ENCODE peak calls at places on chromosomes 16 and 17, in seven cellular contexts. One of them, this sample, is unnamed.

GRCh38 chr17:31418773-31419350 is 27.4 kb downstream of the RAB11FIP4 start:
- DNase-seq in AG08395: no peak
- DNase-seq in GM04503: no peak
- DNase-seq in kidney glomerular epithelial cell: no peak
- DNase-seq in activated CD4-positive, alpha-beta T cell treated with anti-CD3 and anti-CD28 coated beads, Interleukin-2, amount 10 ng/mL, durations not matched to agents 7 days and 5 days: no peak
- DNase-seq in RCC 7860: no peak
- DNase-seq in renal cortical epithelial cell: no peak
- DNase-seq in this sample: no peak

GRCh38 chr17:9821921-9822320 is at the start of gene GSG1L2:
- DNase-seq in RCC 7860: no peak
- DNase-seq in activated CD4-positive, alpha-beta T cell treated with anti-CD3 and anti-CD28 coated beads, Interleukin-2, amount 10 ng/mL, durations not matched to agents 7 days and 5 days: no peak
- DNase-seq in renal cortical epithelial cell: no peak
- DNase-seq in GM04503: no peak
- DNase-seq in AG08395: no peak
- DNase-seq in kidney glomerular epithelial cell: no peak
- DNase-seq in this sample: peak

GRCh38 chr17:8405499-8406016 is 7.9 kb upstream of the RNF222 start:
- DNase-seq in activated CD4-positive, alpha-beta T cell treated with anti-CD3 and anti-CD28 coated beads, Interleukin-2, amount 10 ng/mL, durations not matched to agents 7 days and 5 days: no peak
- DNase-seq in kidney glomerular epithelial cell: no peak
- DNase-seq in GM04503: no peak
- DNase-seq in RCC 7860: no peak
- DNase-seq in AG08395: no peak
- DNase-seq in renal cortical epithelial cell: no peak
- DNase-seq in this sample: no peak

GRCh38 chr17:81576621-81577277 is 24.6 kb upstream of the FAAP100 start:
- DNase-seq in renal cortical epithelial cell: peak
- DNase-seq in activated CD4-positive, alpha-beta T cell treated with anti-CD3 and anti-CD28 coated beads, Interleukin-2, amount 10 ng/mL, durations not matched to agents 7 days and 5 days: no peak
- DNase-seq in GM04503: peak
- DNase-seq in AG08395: peak
- DNase-seq in RCC 7860: peak
- DNase-seq in kidney glomerular epithelial cell: peak
- DNase-seq in this sample: peak

GRCh38 chr17:62782730-62783260 is 25.3 kb downstream of the MARCHF10 start:
- DNase-seq in AG08395: no peak
- DNase-seq in kidney glomerular epithelial cell: no peak
- DNase-seq in renal cortical epithelial cell: no peak
- DNase-seq in activated CD4-positive, alpha-beta T cell treated with anti-CD3 and anti-CD28 coated beads, Interleukin-2, amount 10 ng/mL, durations not matched to agents 7 days and 5 days: no peak
- DNase-seq in GM04503: no peak
- DNase-seq in RCC 7860: no peak
- DNase-seq in this sample: no peak

GRCh38 chr17:37693328-37693727 is 50.1 kb upstream of the DDX52 start:
- DNase-seq in renal cortical epithelial cell: peak
- DNase-seq in RCC 7860: no peak
- DNase-seq in AG08395: no peak
- DNase-seq in GM04503: no peak
- DNase-seq in activated CD4-positive, alpha-beta T cell treated with anti-CD3 and anti-CD28 coated beads, Interleukin-2, amount 10 ng/mL, durations not matched to agents 7 days and 5 days: no peak
- DNase-seq in kidney glomerular epithelial cell: peak
- DNase-seq in this sample: no peak

GRCh38 chr17:74408262-74408661 is 23.6 kb upstream of the GPRC5C start:
- DNase-seq in RCC 7860: no peak
- DNase-seq in kidney glomerular epithelial cell: no peak
- DNase-seq in AG08395: peak
- DNase-seq in GM04503: no peak
- DNase-seq in activated CD4-positive, alpha-beta T cell treated with anti-CD3 and anti-CD28 coated beads, Interleukin-2, amount 10 ng/mL, durations not matched to agents 7 days and 5 days: no peak
- DNase-seq in renal cortical epithelial cell: peak
- DNase-seq in this sample: no peak

GRCh38 chr16:85200471-85201278 is 88.4 kb upstream of the CIBAR2 start:
- DNase-seq in GM04503: no peak
- DNase-seq in RCC 7860: no peak
- DNase-seq in AG08395: no peak
- DNase-seq in activated CD4-positive, alpha-beta T cell treated with anti-CD3 and anti-CD28 coated beads, Interleukin-2, amount 10 ng/mL, durations not matched to agents 7 days and 5 days: no peak
- DNase-seq in kidney glomerular epithelial cell: no peak
- DNase-seq in renal cortical epithelial cell: no peak
- DNase-seq in this sample: no peak

GRCh38 chr17:39755550-39756375 is 18.0 kb downstream of the GRB7 start:
- DNase-seq in renal cortical epithelial cell: no peak
- DNase-seq in RCC 7860: no peak
- DNase-seq in AG08395: no peak
- DNase-seq in activated CD4-positive, alpha-beta T cell treated with anti-CD3 and anti-CD28 coated beads, Interleukin-2, amount 10 ng/mL, durations not matched to agents 7 days and 5 days: peak
- DNase-seq in kidney glomerular epithelial cell: no peak
- DNase-seq in GM04503: no peak
- DNase-seq in this sample: no peak

GRCh38 chr17:30251931-30252330 is 16.4 kb upstream of the SLC6A4 start:
- DNase-seq in GM04503: no peak
- DNase-seq in activated CD4-positive, alpha-beta T cell treated with anti-CD3 and anti-CD28 coated beads, Interleukin-2, amount 10 ng/mL, durations not matched to agents 7 days and 5 days: no peak
- DNase-seq in AG08395: no peak
- DNase-seq in RCC 7860: no peak
- DNase-seq in kidney glomerular epithelial cell: no peak
- DNase-seq in renal cortical epithelial cell: no peak
- DNase-seq in this sample: no peak

GRCh38 chr17:79765708-79766107 is 12.2 kb upstream of the CBX2 start:
- DNase-seq in renal cortical epithelial cell: no peak
- DNase-seq in kidney glomerular epithelial cell: no peak
- DNase-seq in AG08395: no peak
- DNase-seq in activated CD4-positive, alpha-beta T cell treated with anti-CD3 and anti-CD28 coated beads, Interleukin-2, amount 10 ng/mL, durations not matched to agents 7 days and 5 days: no peak
- DNase-seq in RCC 7860: no peak
- DNase-seq in GM04503: no peak
- DNase-seq in this sample: no peak

GRCh38 chr16:85910854-85911247 is 11.9 kb downstream of the IRF8 start:
- DNase-seq in kidney glomerular epithelial cell: no peak
- DNase-seq in renal cortical epithelial cell: no peak
- DNase-seq in AG08395: no peak
- DNase-seq in GM04503: no peak
- DNase-seq in activated CD4-positive, alpha-beta T cell treated with anti-CD3 and anti-CD28 coated beads, Interleukin-2, amount 10 ng/mL, durations not matched to agents 7 days and 5 days: no peak
- DNase-seq in RCC 7860: no peak
- DNase-seq in this sample: no peak

GRCh38 chr16:83785455-83785854 is 22.3 kb upstream of the HSBP1 start:
- DNase-seq in activated CD4-positive, alpha-beta T cell treated with anti-CD3 and anti-CD28 coated beads, Interleukin-2, amount 10 ng/mL, durations not matched to agents 7 days and 5 days: no peak
- DNase-seq in kidney glomerular epithelial cell: no peak
- DNase-seq in renal cortical epithelial cell: peak
- DNase-seq in GM04503: no peak
- DNase-seq in AG08395: no peak
- DNase-seq in RCC 7860: no peak
- DNase-seq in this sample: no peak

GRCh38 chr17:2295575-2295974 is 8.0 kb downstream of the SMG6 start:
- DNase-seq in AG08395: no peak
- DNase-seq in renal cortical epithelial cell: no peak
- DNase-seq in RCC 7860: no peak
- DNase-seq in kidney glomerular epithelial cell: no peak
- DNase-seq in GM04503: no peak
- DNase-seq in activated CD4-positive, alpha-beta T cell treated with anti-CD3 and anti-CD28 coated beads, Interleukin-2, amount 10 ng/mL, durations not matched to agents 7 days and 5 days: no peak
- DNase-seq in this sample: no peak

GRCh38 chr17:8885968-8886674 is 18.6 kb upstream of the PIK3R6 start:
- DNase-seq in renal cortical epithelial cell: no peak
- DNase-seq in activated CD4-positive, alpha-beta T cell treated with anti-CD3 and anti-CD28 coated beads, Interleukin-2, amount 10 ng/mL, durations not matched to agents 7 days and 5 days: no peak
- DNase-seq in RCC 7860: no peak
- DNase-seq in kidney glomerular epithelial cell: no peak
- DNase-seq in AG08395: no peak
- DNase-seq in GM04503: no peak
- DNase-seq in this sample: no peak

GRCh38 chr16:50671644-50672260 is 9.4 kb downstream of the SNX20 start:
- DNase-seq in GM04503: no peak
- DNase-seq in kidney glomerular epithelial cell: no peak
- DNase-seq in activated CD4-positive, alpha-beta T cell treated with anti-CD3 and anti-CD28 coated beads, Interleukin-2, amount 10 ng/mL, durations not matched to agents 7 days and 5 days: peak
- DNase-seq in AG08395: no peak
- DNase-seq in RCC 7860: peak
- DNase-seq in renal cortical epithelial cell: peak
- DNase-seq in this sample: peak

GRCh38 chr17:17943281-17943984 is 28.8 kb downstream of the TOM1L2 start:
- DNase-seq in RCC 7860: no peak
- DNase-seq in GM04503: no peak
- DNase-seq in activated CD4-positive, alpha-beta T cell treated with anti-CD3 and anti-CD28 coated beads, Interleukin-2, amount 10 ng/mL, durations not matched to agents 7 days and 5 days: no peak
- DNase-seq in renal cortical epithelial cell: no peak
- DNase-seq in AG08395: no peak
- DNase-seq in kidney glomerular epithelial cell: no peak
- DNase-seq in this sample: no peak

GRCh38 chr17:59941131-59941530 is 23.4 kb downstream of the RNFT1 start:
- DNase-seq in GM04503: no peak
- DNase-seq in RCC 7860: no peak
- DNase-seq in activated CD4-positive, alpha-beta T cell treated with anti-CD3 and anti-CD28 coated beads, Interleukin-2, amount 10 ng/mL, durations not matched to agents 7 days and 5 days: no peak
- DNase-seq in kidney glomerular epithelial cell: no peak
- DNase-seq in AG08395: no peak
- DNase-seq in renal cortical epithelial cell: no peak
- DNase-seq in this sample: no peak

GRCh38 chr17:50661795-50662391 is 27.2 kb downstream of the ABCC3 start:
- DNase-seq in AG08395: peak
- DNase-seq in renal cortical epithelial cell: peak
- DNase-seq in RCC 7860: peak
- DNase-seq in kidney glomerular epithelial cell: peak
- DNase-seq in GM04503: peak
- DNase-seq in activated CD4-positive, alpha-beta T cell treated with anti-CD3 and anti-CD28 coated beads, Interleukin-2, amount 10 ng/mL, durations not matched to agents 7 days and 5 days: peak
- DNase-seq in this sample: no peak

GRCh38 chr17:50767446-50767845 is at the start of gene ANKRD40CL:
- DNase-seq in RCC 7860: no peak
- DNase-seq in GM04503: no peak
- DNase-seq in activated CD4-positive, alpha-beta T cell treated with anti-CD3 and anti-CD28 coated beads, Interleukin-2, amount 10 ng/mL, durations not matched to agents 7 days and 5 days: no peak
- DNase-seq in AG08395: no peak
- DNase-seq in kidney glomerular epithelial cell: no peak
- DNase-seq in renal cortical epithelial cell: no peak
- DNase-seq in this sample: no peak

GRCh38 chr17:27327871-27328270 is 34.0 kb downstream of the WSB1 start:
- DNase-seq in GM04503: no peak
- DNase-seq in RCC 7860: no peak
- DNase-seq in activated CD4-positive, alpha-beta T cell treated with anti-CD3 and anti-CD28 coated beads, Interleukin-2, amount 10 ng/mL, durations not matched to agents 7 days and 5 days: no peak
- DNase-seq in kidney glomerular epithelial cell: no peak
- DNase-seq in AG08395: no peak
- DNase-seq in renal cortical epithelial cell: no peak
- DNase-seq in this sample: no peak

GRCh38 chr16:56832768-56833167 is 32.2 kb upstream of the SLC12A3 start:
- DNase-seq in GM04503: no peak
- DNase-seq in RCC 7860: no peak
- DNase-seq in activated CD4-positive, alpha-beta T cell treated with anti-CD3 and anti-CD28 coated beads, Interleukin-2, amount 10 ng/mL, durations not matched to agents 7 days and 5 days: no peak
- DNase-seq in AG08395: no peak
- DNase-seq in renal cortical epithelial cell: no peak
- DNase-seq in kidney glomerular epithelial cell: no peak
- DNase-seq in this sample: no peak

GRCh38 chr16:70701998-70702397 is 16.1 kb upstream of the MTSS2 start:
- DNase-seq in kidney glomerular epithelial cell: no peak
- DNase-seq in AG08395: no peak
- DNase-seq in GM04503: no peak
- DNase-seq in RCC 7860: no peak
- DNase-seq in activated CD4-positive, alpha-beta T cell treated with anti-CD3 and anti-CD28 coated beads, Interleukin-2, amount 10 ng/mL, durations not matched to agents 7 days and 5 days: no peak
- DNase-seq in renal cortical epithelial cell: no peak
- DNase-seq in this sample: no peak

GRCh38 chr17:50956750-50957523 is 90.8 kb upstream of the TOB1 start:
- DNase-seq in AG08395: peak
- DNase-seq in kidney glomerular epithelial cell: peak
- DNase-seq in RCC 7860: no peak
- DNase-seq in GM04503: no peak
- DNase-seq in renal cortical epithelial cell: peak
- DNase-seq in activated CD4-positive, alpha-beta T cell treated with anti-CD3 and anti-CD28 coated beads, Interleukin-2, amount 10 ng/mL, durations not matched to agents 7 days and 5 days: peak
- DNase-seq in this sample: peak

This sample was measured in D341Med.